ENCODE peak calls at places on chromosome 18, in eight cellular contexts. V, A, K, M, P, I, U and S are unnamed samples.
A peak's percentile ranks its signal among the peaks of the same experiment; 100 is the strongest.

GRCh38 chr18:42413870-42414269 is 458.8 kb downstream of the PIK3C3 start:
- DNase-seq in V (no peak), U (no peak), A (no peak), P (no peak), K (no peak), I (no peak), M (no peak), S (no peak)

GRCh38 chr18:73691118-73691517 is 456.5 kb downstream of the FBXO15 start:
- DNase-seq in M (no peak), V (no peak), U (no peak), K (no peak), I (peak; percentile 2), P (no peak), A (peak; percentile 67), S (peak; percentile 37)

GRCh38 chr18:78587096-78587495 is 392.5 kb upstream of the SALL3 start:
- DNase-seq in P (no peak), U (no peak), K (no peak), M (no peak), A (no peak), I (no peak), V (no peak), S (no peak)

GRCh38 chr18:4748975-4749374 is 293.9 kb upstream of the DLGAP1 start:
- DNase-seq in V (no peak), M (no peak), I (no peak), U (no peak), P (no peak), K (no peak), A (no peak), S (no peak)

GRCh38 chr18:54357660-54358494 is at the start of the genes C18orf54 and STARD6:
- DNase-seq in U (peak; percentile 90), M (peak; percentile 85), P (peak; percentile 93), K (peak; percentile 83), I (peak; percentile 98), A (peak; percentile 89), V (peak; percentile 92), S (peak; percentile 98)

GRCh38 chr18:5628512-5629255 is 84.9 kb upstream of the EPB41L3 start:
- DNase-seq in P (no peak), A (no peak), U (peak; percentile 39), K (no peak), M (peak; percentile 36), I (peak; percentile 27), V (peak; percentile 83), S (peak; percentile 60)

GRCh38 chr18:23922939-23923338 is 91.6 kb upstream of the TTC39C start:
- DNase-seq in V (no peak), U (no peak), P (no peak), K (no peak), I (no peak), A (no peak), M (no peak), S (no peak)

GRCh38 chr18:27226556-27227075 is 41.5 kb upstream of the CHST9 start:
- DNase-seq in U (no peak), I (no peak), A (no peak), P (no peak), K (no peak), V (no peak), M (no peak), S (no peak)